ENCODE peak calls at places on chromosomes 13 and 19, in nine cellular contexts. H is upper lobe of left lung; S is CD8-positive, alpha-beta T cell; V is ascending aorta; Y is gastrocnemius medialis; G is psoas muscle; O is right cardiac atrium; R is IMR-90; A is lung. P is an unnamed sample.

GRCh38 chr13:105969761-105970160 is 565.7 kb downstream of the EFNB2 start:
- DNase-seq in Y (no peak), V (no peak), R (no peak), H (no peak), A (no peak), O (no peak), S (no peak), G (no peak), P (no peak)

GRCh38 chr19:681029-681626 is 4.9 kb downstream of the FSTL3 start:
- DNase-seq in H (peak; percentile 95), Y (no peak), G (peak; percentile 97), O (no peak), R (no peak), V (no peak), S (no peak), A (no peak), P (no peak)

GRCh38 chr13:41053384-41053826 is 7.9 kb upstream of the WBP4 start:
- DNase-seq in H (no peak), S (no peak), Y (peak; percentile 52), G (no peak), O (no peak), R (peak; percentile 49), A (no peak), V (no peak), P (peak; percentile 59)

GRCh38 chr13:66424417-66424816 is 805.7 kb downstream of the PCDH9 start:
- DNase-seq in H (no peak), O (no peak), V (no peak), R (peak; percentile 75), A (no peak), Y (no peak), G (no peak), S (no peak), P (peak; percentile 71)

GRCh38 chr13:112810608-112811007 is 120.8 kb downstream of the ATP11A start:
- DNase-seq in S (no peak), A (no peak), V (no peak), G (no peak), R (no peak), H (no peak), O (no peak), Y (no peak), P (no peak)

GRCh38 chr19:50486823-50487515 is 10.3 kb upstream of the GARIN5A start:
- DNase-seq in O (no peak), V (no peak), A (no peak), Y (peak; percentile 76), H (no peak), G (peak; percentile 74), R (peak; percentile 19), S (peak; percentile 20), P (peak; percentile 89)

GRCh38 chr19:5394907-5395505 is 54.4 kb upstream of the PTPRS start:
- DNase-seq in O (no peak), Y (no peak), S (no peak), H (no peak), R (no peak), V (no peak), A (no peak), G (no peak), P (no peak)

GRCh38 chr19:49951806-49952474 is 9.0 kb downstream of the SIGLEC11 start:
- DNase-seq in V (no peak), O (no peak), S (no peak), R (no peak), A (no peak), Y (no peak), H (no peak), G (no peak), P (no peak)

GRCh38 chr19:17605761-17606745 is 50.6 kb downstream of the COLGALT1 start:
- DNase-seq in R (peak; percentile 56), G (peak; percentile 74), S (peak; percentile 67), A (peak; percentile 76), V (peak; percentile 29), H (peak; percentile 80), O (peak; percentile 77), Y (peak; percentile 21), P (peak; percentile 83)

GRCh38 chr19:4456566-4456842 is 1.1 kb downstream of the UBXN6 start:
- DNase-seq in H (peak; percentile 55), A (no peak), G (peak; percentile 55), S (no peak), O (no peak), R (peak; percentile 75), V (no peak), Y (no peak), P (peak; percentile 81)

GRCh38 chr13:51331354-51331861 is 8.1 kb upstream of the SERPINE3 start:
- DNase-seq in H (no peak), R (no peak), Y (no peak), O (no peak), A (no peak), V (no peak), G (no peak), S (no peak), P (peak; percentile 27)

GRCh38 chr19:3949294-3949693 is 16.4 kb downstream of the NMRK2 start:
- DNase-seq in S (no peak), H (no peak), R (no peak), Y (peak; percentile 55), O (no peak), A (no peak), G (no peak), V (no peak), P (no peak)

GRCh38 chr19:33587150-33587549 is 34.6 kb upstream of the CHST8 start:
- DNase-seq in V (no peak), Y (no peak), H (no peak), R (no peak), O (no peak), A (no peak), S (no peak), G (no peak), P (no peak)

GRCh38 chr19:52248256-52248655 is 21.1 kb upstream of the ZNF766 start:
- DNase-seq in O (peak; percentile 51), V (no peak), G (peak; percentile 79), S (peak; percentile 48), A (peak; percentile 64), Y (no peak), R (peak; percentile 33), H (peak; percentile 32), P (peak; percentile 68)

DNA sequence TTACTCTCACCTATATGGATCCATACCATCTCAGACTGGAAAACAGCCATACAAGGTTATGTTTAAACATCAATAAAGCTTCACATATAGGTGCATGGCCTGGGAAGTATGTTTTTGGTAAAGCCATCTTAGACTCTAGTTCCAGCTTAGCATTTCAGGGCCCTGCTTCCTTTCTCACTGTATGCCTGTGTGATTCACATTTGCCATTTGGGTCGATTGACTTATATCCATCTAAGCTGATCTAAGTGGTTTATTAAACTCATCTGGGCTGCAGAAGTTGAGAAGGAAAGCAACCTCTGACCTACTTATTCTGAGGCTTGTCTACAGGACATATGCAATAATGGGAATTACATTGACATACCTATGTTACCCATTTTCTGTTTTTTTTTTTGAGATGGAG is 33.5 kb downstream of the ZNF506 start:
- DNase-seq in A (no peak), V (no peak), Y (no peak), R (no peak), H (no peak), G (no peak), S (no peak), O (no peak), P (no peak)
- H3K9me3 ChIP-seq in A (no peaks in the 10 kb centered on the region), V (no peaks in the 10 kb centered on the region), Y (no peaks in the 10 kb centered on the region), R (peaks cover 13% of the 10 kb centered on the region), H (peaks cover 42% of the 10 kb centered on the region), G (peaks cover 4% of the 10 kb centered on the region), S (no peaks in the 10 kb centered on the region), O (no peaks in the 10 kb centered on the region), P (no peaks in the 10 kb centered on the region)

GRCh38 chr13:113991191-113991669 is 17.4 kb upstream of the C13orf46 start:
- DNase-seq in Y (peak; percentile 55), H (no peak), O (no peak), V (no peak), G (peak; percentile 84), A (no peak), S (no peak), R (no peak), P (peak; percentile 53)

GRCh38 chr13:113992276-113993005 is 18.6 kb upstream of the C13orf46 start:
- DNase-seq in S (no peak), A (no peak), G (peak; percentile 57), Y (no peak), V (no peak), R (no peak), O (peak; percentile 24), H (no peak), P (no peak)

GRCh38 chr13:113990321-113990837 is 16.5 kb upstream of the C13orf46 start:
- DNase-seq in H (peak; percentile 14), O (no peak), A (no peak), G (peak; percentile 42), V (no peak), R (no peak), Y (peak; percentile 10), S (no peak), P (no peak)

GRCh38 chr13:113989585-113990300 is 15.9 kb upstream of the C13orf46 start:
- DNase-seq in S (no peak), O (no peak), A (no peak), G (peak; percentile 15), H (no peak), R (no peak), V (no peak), Y (peak; percentile 1), P (no peak)

DNA sequence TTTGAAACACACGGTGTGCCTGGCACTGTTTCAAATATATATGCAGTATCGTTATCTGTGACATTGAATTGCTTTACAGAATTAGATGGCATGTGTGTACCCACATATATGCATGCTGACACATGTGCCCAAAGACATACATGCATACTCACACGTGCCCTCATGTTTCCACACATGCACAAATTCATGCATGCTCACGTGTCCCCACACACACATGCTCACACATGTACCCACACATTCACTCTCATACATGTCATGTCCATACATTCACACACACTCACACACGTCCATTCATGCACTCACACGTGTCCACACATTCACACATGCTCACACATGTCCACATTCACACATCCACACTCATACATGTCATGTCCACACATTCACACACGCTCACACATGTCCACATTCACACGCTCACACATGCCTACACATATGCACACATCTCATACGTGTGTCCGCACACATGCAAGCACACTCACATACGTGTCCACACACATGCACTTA is 17.9 kb upstream of the C13orf46 start:
- DNase-seq in G (no peak), H (no peak), O (no peak), V (no peak), Y (no peak), A (no peak), S (no peak), R (no peak), P (no peak)
- H3K9me3 ChIP-seq in G (no peaks in the 10 kb centered on the region), H (no peaks in the 10 kb centered on the region), O (no peaks in the 10 kb centered on the region), V (no peaks in the 10 kb centered on the region), Y (no peaks in the 10 kb centered on the region), A (no peaks in the 10 kb centered on the region), S (no peaks in the 10 kb centered on the region), R (no peaks in the 10 kb centered on the region), P (no peaks in the 10 kb centered on the region)

DNA sequence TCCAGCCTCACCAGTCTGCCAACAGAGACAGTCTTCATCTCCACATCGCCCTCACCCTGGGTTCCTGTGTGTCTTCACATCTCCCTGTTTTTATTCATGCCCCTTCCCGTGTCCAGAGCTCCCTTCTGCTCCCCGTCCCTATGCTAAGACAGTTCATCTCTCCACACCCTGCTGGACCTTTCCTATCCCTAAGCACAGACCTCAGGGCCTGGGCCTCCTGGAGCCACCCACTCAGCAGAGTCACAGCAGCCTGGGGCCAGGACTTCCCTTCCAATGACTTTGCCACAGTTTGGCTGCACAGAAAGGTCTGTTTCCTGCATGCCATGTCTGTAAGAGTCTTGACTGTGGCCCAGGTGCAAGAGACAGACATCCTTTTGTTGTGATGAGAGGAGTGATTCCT is 470.8 kb downstream of the TSHZ3 start:
- DNase-seq in G (no peak), R (no peak), V (no peak), Y (no peak), A (no peak), S (no peak), O (no peak), H (no peak), P (no peak)
- H3K9me3 ChIP-seq in G (no peaks in the 10 kb centered on the region), R (no peaks in the 10 kb centered on the region), V (no peaks in the 10 kb centered on the region), Y (no peaks in the 10 kb centered on the region), A (no peaks in the 10 kb centered on the region), S (no peaks in the 10 kb centered on the region), O (no peaks in the 10 kb centered on the region), H (no peaks in the 10 kb centered on the region), P (no peaks in the 10 kb centered on the region)

GRCh38 chr19:43960411-43960810 is 9.4 kb downstream of the ZNF221 start:
- DNase-seq in G (no peak), O (no peak), A (no peak), H (no peak), S (no peak), R (no peak), V (no peak), Y (no peak), P (no peak)
- H3K9me3 ChIP-seq in G (peaks cover 87% of the 10 kb centered on the region), O (peaks cover 16% of the 10 kb centered on the region), A (peaks cover 21% of the 10 kb centered on the region), H (peaks cover 95% of the 10 kb centered on the region), S (peaks cover 12% of the 10 kb centered on the region), R (peaks cover 49% of the 10 kb centered on the region), V (peaks cover 92% of the 10 kb centered on the region), Y (peaks cover 24% of the 10 kb centered on the region), P (peaks cover 8% of the 10 kb centered on the region)